ENCODE peak calls at places on chromosomes 2 and 18, in six cellular contexts. Y is ELR; F is choroid plexus epithelial cell; Q is naive thymus-derived CD4-positive, alpha-beta T cell; R is Calu3; E is stimulated activated naive CD4-positive, alpha-beta T cell. I is an unnamed sample.

GRCh38 chr18:11320981-11321380 is 171.6 kb upstream of the PIEZO2 start:
- DNase-seq in Y (peak; percentile 95), F (peak; percentile 78), Q (no peak), R (no peak), E (no peak), I (no peak)

GRCh38 chr18:80191907-80192652 is 55.2 kb downstream of the PARD6G start:
- DNase-seq in Y (no peak), F (no peak), Q (no peak), R (no peak), E (no peak), I (no peak)

GRCh38 chr2:55268288-55268906 is 634 bp downstream of the MTIF2 start:
- DNase-seq in Y (peak; percentile 13), F (no peak), Q (no peak), R (no peak), E (no peak), I (no peak)

GRCh38 chr2:240780023-240780831 is 39.8 kb downstream of the KIF1A start:
- DNase-seq in Y (no peak), F (no peak), Q (no peak), R (no peak), E (no peak), I (no peak)

GRCh38 chr2:116095636-116096035 is 1653.2 kb downstream of the DPP10 start:
- DNase-seq in Y (no peak), F (no peak), Q (no peak), R (no peak), E (no peak), I (no peak)

GRCh38 chr18:39235118-39235719 is 1669.6 kb upstream of the CELF4 start:
- DNase-seq in Y (no peak), F (no peak), Q (no peak), R (no peak), E (no peak), I (no peak)

GRCh38 chr2:78780321-78780720 is 245.2 kb upstream of the REG3G start:
- DNase-seq in Y (no peak), F (no peak), Q (no peak), R (no peak), E (no peak), I (no peak)

GRCh38 chr2:68449395-68449678 is 17.8 kb downstream of the FBXO48 start:
- DNase-seq in Y (no peak), F (no peak), Q (no peak), R (no peak), E (no peak), I (no peak)

GRCh38 chr2:213016984-213017351 is 134.4 kb downstream of the IKZF2 start:
- DNase-seq in Y (peak; percentile 44), F (peak; percentile 70), Q (no peak), R (no peak), E (no peak), I (no peak)

GRCh38 chr18:8229786-8230185 is 379.5 kb upstream of the RAB12 start:
- DNase-seq in Y (peak; percentile 61), F (no peak), Q (no peak), R (no peak), E (no peak), I (no peak)

GRCh38 chr18:57819671-57820460 is 16.8 kb upstream of the ATP8B1 start:
- DNase-seq in Y (peak; percentile 96), F (peak; percentile 94), Q (no peak), R (peak; percentile 89), E (no peak), I (peak; percentile 74)

GRCh38 chr18:48670751-48671560 is 132.1 kb downstream of the CTIF start:
- DNase-seq in Y (no peak), F (no peak), Q (no peak), R (no peak), E (no peak), I (peak; percentile 4)

GRCh38 chr2:224570328-224570993 is 14.7 kb downstream of the CUL3 start:
- DNase-seq in Y (no peak), F (peak; percentile 58), Q (no peak), R (no peak), E (no peak), I (no peak)

GRCh38 chr2:20071397-20072383 is 20.3 kb upstream of the LAPTM4A start:
- DNase-seq in Y (peak; percentile 96), F (peak; percentile 96), Q (no peak), R (no peak), E (no peak), I (no peak)

GRCh38 chr2:104904889-104905288 is 51.0 kb downstream of the POU3F3 start:
- DNase-seq in Y (no peak), F (no peak), Q (no peak), R (no peak), E (no peak), I (no peak)

GRCh38 chr2:152047826-152048476 is 50.9 kb downstream of the CACNB4 start:
- DNase-seq in Y (peak; percentile 41), F (no peak), Q (no peak), R (no peak), E (no peak), I (no peak)

I was measured in HT-29.